ENCODE peak calls at places on chromosomes 16 and 17, in nine cellular contexts. S is endothelial cell; G is stimulated activated CD8-positive, alpha-beta memory T cell treated with anti-CD3 and anti-CD28 coated beads, Interleukin-7, amount 100 ng/mL, for 4 hours; W is A549; M is DMS153; Q is activated naive CD4-positive, alpha-beta T cell; B is neural progenitor cell; N is activated naive CD8-positive, alpha-beta T cell treated with anti-CD3 and anti-CD28 coated beads, Interleukin-2, amount 50 U/mL, for 24 hours; L is ACHN. E is an unnamed sample.

GRCh38 chr16:79429276-79430128 is 171.0 kb downstream of the MAF start:
- DNase-seq in S (no peak), G (no peak), W (no peak), M (no peak), Q (no peak), B (peak; percentile 67), N (no peak), L (no peak), E (no peak)

GRCh38 chr16:66478733-66479511 is 51.8 kb downstream of the BEAN1 start:
- DNase-seq in S (peak; percentile 63), G (peak; percentile 73), W (peak; percentile 76), M (peak; percentile 47), Q (peak; percentile 53), B (peak; percentile 69), N (peak; percentile 83), L (peak; percentile 67), E (peak; percentile 63)

GRCh38 chr16:31429314-31429713 is 1.2 kb upstream of the COX6A2 start:
- DNase-seq in S (no peak), G (no peak), W (no peak), M (no peak), Q (no peak), B (no peak), N (no peak), L (no peak), E (no peak)

GRCh38 chr16:4521971-4522623 is 16.5 kb downstream of the CDIP1 start:
- DNase-seq in S (no peak), G (no peak), W (no peak), M (no peak), Q (no peak), B (peak; percentile 54), N (no peak), L (no peak), E (peak; percentile 49)

GRCh38 chr16:29024280-29024679 is 39.4 kb downstream of the LAT start:
- DNase-seq in S (no peak), G (no peak), W (no peak), M (no peak), Q (no peak), B (no peak), N (no peak), L (no peak), E (no peak)

GRCh38 chr16:53465606-53466290 is 31.5 kb downstream of the RBL2 start:
- DNase-seq in S (no peak), G (no peak), W (no peak), M (no peak), Q (no peak), B (no peak), N (no peak), L (peak; percentile 85), E (no peak)

GRCh38 chr17:17206913-17207368 is 808 bp upstream of the PLD6 start:
- DNase-seq in S (no peak), G (no peak), W (no peak), M (no peak), Q (no peak), B (no peak), N (no peak), L (no peak), E (no peak)

GRCh38 chr16:68083861-68084503 is 1.2 kb upstream of the NFATC3 start:
- DNase-seq in S (peak; percentile 25), G (no peak), W (no peak), M (no peak), Q (no peak), B (peak; percentile 64), N (no peak), L (no peak), E (no peak)

GRCh38 chr16:7055443-7055842 is 277.2 kb upstream of the RBFOX1 start:
- DNase-seq in S (no peak), G (no peak), W (no peak), M (no peak), Q (no peak), B (no peak), N (no peak), L (no peak), E (no peak)

GRCh38 chr17:43444223-43445008 is 39.4 kb upstream of the DHX8 start:
- DNase-seq in S (no peak), G (no peak), W (no peak), M (no peak), Q (no peak), B (no peak), N (no peak), L (no peak), E (no peak)

GRCh38 chr16:84596161-84596560 is 21.7 kb downstream of the COTL1 start:
- DNase-seq in S (no peak), G (no peak), W (no peak), M (no peak), Q (no peak), B (no peak), N (no peak), L (no peak), E (no peak)

GRCh38 chr16:70757183-70757582 is 43.8 kb downstream of the VAC14 start:
- DNase-seq in S (no peak), G (no peak), W (no peak), M (no peak), Q (no peak), B (peak; percentile 32), N (no peak), L (no peak), E (no peak)

GRCh38 chr17:31112001-31112661 is 17.4 kb downstream of the NF1 start:
- DNase-seq in S (no peak), G (no peak), W (no peak), M (no peak), Q (no peak), B (no peak), N (no peak), L (peak; percentile 35), E (no peak)

GRCh38 chr17:41937970-41938851 is 7.8 kb downstream of the ODAD4 start:
- DNase-seq in S (no peak), G (no peak), W (no peak), M (no peak), Q (no peak), B (no peak), N (no peak), L (no peak), E (no peak)

GRCh38 chr17:57489321-57489720 is 233.0 kb downstream of the MSI2 start:
- DNase-seq in S (no peak), G (no peak), W (no peak), M (no peak), Q (no peak), B (no peak), N (no peak), L (no peak), E (no peak)

GRCh38 chr17:6753006-6753445 is 2.8 kb upstream of the XAF1 start:
- DNase-seq in S (peak; percentile 61), G (peak; percentile 45), W (no peak), M (no peak), Q (no peak), B (peak; percentile 57), N (peak; percentile 22), L (no peak), E (no peak)

GRCh38 chr16:81431554-81432353 is 12.9 kb upstream of the CMIP start:
- DNase-seq in S (no peak), G (no peak), W (no peak), M (no peak), Q (no peak), B (peak; percentile 41), N (no peak), L (no peak), E (no peak)

GRCh38 chr17:77444653-77445029 is 303.9 kb downstream of the SEC14L1 start:
- DNase-seq in S (no peak), G (no peak), W (no peak), M (no peak), Q (no peak), B (no peak), N (no peak), L (no peak), E (no peak)

GRCh38 chr17:28492352-28493310 is 13.5 kb upstream of the FOXN1 start:
- DNase-seq in S (no peak), G (no peak), W (no peak), M (no peak), Q (no peak), B (no peak), N (no peak), L (no peak), E (no peak)

GRCh38 chr16:3015865-3016521 is 2.0 kb downstream of the CLDN6 start:
- DNase-seq in S (no peak), G (no peak), W (no peak), M (no peak), Q (no peak), B (no peak), N (no peak), L (no peak), E (no peak)

GRCh38 chr16:69311533-69312388 is 611 bp downstream of the VPS4A start:
- DNase-seq in S (peak; percentile 49), G (peak; percentile 32), W (peak; percentile 56), M (no peak), Q (no peak), B (peak; percentile 60), N (peak; percentile 52), L (peak; percentile 55), E (peak; percentile 60)

GRCh38 chr17:48488548-48489106 is 42.2 kb downstream of the HOXB1 start:
- DNase-seq in S (peak; percentile 21), G (no peak), W (no peak), M (peak; percentile 41), Q (no peak), B (no peak), N (no peak), L (no peak), E (no peak)

GRCh38 chr16:49608801-49609200 is 235.2 kb downstream of the C16orf78 start:
- DNase-seq in S (no peak), G (no peak), W (no peak), M (no peak), Q (no peak), B (peak; percentile 53), N (no peak), L (peak; percentile 16), E (no peak)

GRCh38 chr17:73393381-73393780 is 81.6 kb upstream of the CDC42EP4 start:
- DNase-seq in S (no peak), G (no peak), W (no peak), M (no peak), Q (no peak), B (no peak), N (no peak), L (no peak), E (no peak)

GRCh38 chr17:54269886-54270285 is 447.2 kb downstream of the KIF2B start:
- DNase-seq in S (no peak), G (no peak), W (no peak), M (no peak), Q (no peak), B (no peak), N (no peak), L (no peak), E (no peak)

GRCh38 chr16:75792781-75793180 is 66.5 kb upstream of the CPHXL start:
- DNase-seq in S (no peak), G (no peak), W (no peak), M (no peak), Q (no peak), B (no peak), N (no peak), L (no peak), E (no peak)

E was measured in glutamatergic neuron.